ENCODE peak calls at places on chromosomes 12 and 14, in ten cellular contexts. F is Caki2; V is mesendoderm; U is GM10248; P is foreskin fibroblast; S is stimulated activated CD4-positive, alpha-beta T cell treated with anti-CD3 and anti-CD28 coated beads, Interleukin-2, amount 100 ng/mL, for 24 hours; G is stimulated activated CD8-positive, alpha-beta memory T cell treated with anti-CD3 and anti-CD28 coated beads, Interleukin-12 subunit alpha, Interleukin-12 subunit beta, amount 100 ng/mL, for 4 hours; Q is stomach; L is HFFc6; B is adipocyte. T is an unnamed sample.

GRCh38 chr12:48995061-48995879 is 3.9 kb downstream of the DDN start:
- DNase-seq in F (peak; percentile 70), V (peak; percentile 95), U (peak; percentile 83), P (peak; percentile 72), S (peak; percentile 61), G (no peak), Q (peak; percentile 86), L (peak; percentile 76), B (peak; percentile 94), T (peak; percentile 39)

GRCh38 chr12:43806737-43807072 is 588 bp upstream of the TWF1 start:
- DNase-seq in F (no peak), V (no peak), U (no peak), P (no peak), S (no peak), G (no peak), Q (no peak), L (no peak), B (no peak), T (no peak)

GRCh38 chr12:52005903-52006703 is 643 bp upstream of the TAMALIN start:
- DNase-seq in F (no peak), V (peak; percentile 76), U (peak; percentile 80), P (no peak), S (no peak), G (no peak), Q (peak; percentile 52), L (no peak), B (no peak), T (no peak)

GRCh38 chr12:56947633-56948535 is 9.5 kb downstream of the RDH16 start:
- DNase-seq in F (no peak), V (peak; percentile 39), U (no peak), P (no peak), S (no peak), G (no peak), Q (no peak), L (peak; percentile 7), B (no peak), T (no peak)

GRCh38 chr12:2256915-2257314 is 204.1 kb downstream of the CACNA1C start:
- DNase-seq in F (no peak), V (no peak), U (no peak), P (no peak), S (no peak), G (no peak), Q (no peak), L (peak; percentile 57), B (no peak), T (no peak)

GRCh38 chr12:88944403-88944802 is 364.1 kb upstream of the KITLG start:
- DNase-seq in F (peak; percentile 39), V (no peak), U (no peak), P (peak; percentile 29), S (no peak), G (no peak), Q (no peak), L (peak; percentile 39), B (peak; percentile 34), T (no peak)

GRCh38 chr14:105315211-105315721 is 718 bp downstream of the PACS2 start:
- DNase-seq in F (no peak), V (peak; percentile 38), U (no peak), P (no peak), S (peak; percentile 41), G (no peak), Q (peak; percentile 44), L (no peak), B (peak; percentile 50), T (peak; percentile 37)

GRCh38 chr12:52082668-52082987 is 3.1 kb downstream of the SMIM41 start:
- DNase-seq in F (no peak), V (no peak), U (no peak), P (no peak), S (no peak), G (no peak), Q (no peak), L (no peak), B (no peak), T (no peak)

GRCh38 chr14:75978249-75978731 is 3.5 kb downstream of the TGFB3 start:
- DNase-seq in F (no peak), V (no peak), U (no peak), P (no peak), S (no peak), G (no peak), Q (peak; percentile 38), L (no peak), B (no peak), T (no peak)

GRCh38 chr12:106301611-106302321 is 767 bp upstream of the TCP11L2 start:
- DNase-seq in F (peak; percentile 67), V (peak; percentile 81), U (peak; percentile 59), P (no peak), S (peak; percentile 54), G (peak; percentile 38), Q (peak; percentile 95), L (no peak), B (peak; percentile 63), T (peak; percentile 34)

GRCh38 chr14:52464175-52464574 is 88.1 kb downstream of the TXNDC16 start:
- DNase-seq in F (no peak), V (no peak), U (no peak), P (no peak), S (no peak), G (no peak), Q (no peak), L (no peak), B (no peak), T (no peak)

GRCh38 chr12:132238487-132239248 is 90.7 kb downstream of the GALNT9 start:
- DNase-seq in F (no peak), V (peak; percentile 15), U (no peak), P (no peak), S (no peak), G (no peak), Q (no peak), L (no peak), B (no peak), T (no peak)